ENCODE peak calls at places on chromosomes 4 and X, in five cellular contexts. G, C, W, S and I are unnamed samples.

GRCh38 chr4:1370321-1371124 is 23.5 kb downstream of the UVSSA start:
- DNase-seq in W (no peak), C (peak), S (no peak), G (peak), I (no peak)

GRCh38 chrX:154308108-154308946 is 12.7 kb downstream of the TKTL1 start:
- DNase-seq in G (peak), W (peak), S (peak), C (peak), I (peak)

GRCh38 chr4:39855909-39856512 is 121.7 kb downstream of the PDS5A start:
- DNase-seq in S (peak), C (no peak), W (no peak), G (no peak), I (no peak)

GRCh38 chrX:109403927-109404326 is 78.0 kb downstream of the GUCY2F start:
- DNase-seq in C (no peak), G (no peak), W (no peak), S (no peak), I (no peak)

GRCh38 chrX:41333744-41333993 is 293 bp upstream of the DDX3X start:
- DNase-seq in G (no peak), C (no peak), W (no peak), S (peak), I (peak)

GRCh38 chr4:153296424-153296823 is 48.1 kb upstream of the MND1 start:
- DNase-seq in S (peak), C (no peak), W (no peak), G (no peak), I (no peak)

GRCh38 chr4:101774807-101775206 is 15.7 kb upstream of the BANK1 start:
- DNase-seq in W (no peak), S (peak), C (no peak), G (no peak), I (no peak)

GRCh38 chr4:181566490-181566889 is 676.7 kb upstream of the TENM3 start:
- DNase-seq in W (no peak), C (no peak), G (no peak), S (no peak), I (no peak)

GRCh38 chr4:31065086-31065485 is 344.9 kb downstream of the PCDH7 start:
- DNase-seq in G (no peak), C (no peak), W (no peak), S (no peak), I (no peak)

GRCh38 chr4:166366012-166366411 is 493.0 kb downstream of the TLL1 start:
- DNase-seq in G (no peak), S (peak), W (no peak), C (no peak), I (no peak)

GRCh38 chrX:54358424-54359211 is 772 bp upstream of the WNK3 start:
- DNase-seq in G (peak), C (peak), W (peak), S (peak), I (peak)

DNA sequence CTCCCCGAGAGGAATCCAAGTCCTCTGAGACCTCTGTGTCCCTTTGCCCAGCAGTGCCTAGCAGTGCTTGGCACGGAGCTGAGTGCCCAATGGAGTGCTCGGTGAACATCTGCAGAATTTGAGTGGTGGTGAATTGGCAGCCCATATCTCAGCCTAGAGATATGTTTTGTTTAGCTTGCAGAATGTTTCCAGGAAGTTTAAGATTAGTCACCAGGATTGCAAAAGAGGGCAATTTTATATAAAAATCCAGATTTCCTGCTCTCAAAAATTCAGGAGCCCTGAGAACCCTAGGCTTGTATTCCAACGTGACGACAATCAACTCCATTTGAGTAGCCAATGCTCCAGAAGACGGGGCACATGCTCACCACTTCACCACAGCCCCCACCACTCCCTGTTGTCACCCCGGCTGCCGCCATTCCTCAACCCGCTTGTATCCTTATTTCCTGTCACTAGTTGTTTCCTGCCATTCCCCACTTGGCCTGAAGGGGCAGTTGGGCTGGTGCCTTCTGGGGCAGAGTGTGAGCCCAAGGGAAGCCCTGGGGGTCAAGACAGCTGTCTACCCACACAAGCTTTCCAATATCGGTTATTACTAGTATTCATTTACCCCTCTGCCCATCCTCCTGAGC is 116.9 kb downstream of the EFNB1 start:
- DNase-seq in W (no peak), S (peak), C (no peak), G (no peak), I (peak)
- TF ChIP-seq CTCF in W (no peak), S (peak), C (no peak), G (peak), I (peak)

GRCh38 chrX:68498508-68499379 is at the start of gene YIPF6:
- DNase-seq in G (peak), W (peak), S (peak), C (peak), I (peak)

GRCh38 chrX:68500105-68500504 is 1.3 kb downstream of the YIPF6 start:
- DNase-seq in W (no peak), G (no peak), S (no peak), C (no peak), I (no peak)

GRCh38 chrX:68503830-68504229 is 5.0 kb downstream of the YIPF6 start:
- DNase-seq in S (peak), C (no peak), W (no peak), G (no peak), I (no peak)

GRCh38 chrX:68492583-68492982 is 6.3 kb upstream of the YIPF6 start:
- DNase-seq in G (no peak), S (no peak), C (no peak), W (no peak), I (no peak)

GRCh38 chrX:68498044-68498507 is 775 bp upstream of the YIPF6 start:
- DNase-seq in G (no peak), S (peak), C (no peak), W (no peak), I (no peak)
- TF ChIP-seq CTCF in G (no peak), S (no peak), C (no peak), W (no peak), I (peak)

DNA sequence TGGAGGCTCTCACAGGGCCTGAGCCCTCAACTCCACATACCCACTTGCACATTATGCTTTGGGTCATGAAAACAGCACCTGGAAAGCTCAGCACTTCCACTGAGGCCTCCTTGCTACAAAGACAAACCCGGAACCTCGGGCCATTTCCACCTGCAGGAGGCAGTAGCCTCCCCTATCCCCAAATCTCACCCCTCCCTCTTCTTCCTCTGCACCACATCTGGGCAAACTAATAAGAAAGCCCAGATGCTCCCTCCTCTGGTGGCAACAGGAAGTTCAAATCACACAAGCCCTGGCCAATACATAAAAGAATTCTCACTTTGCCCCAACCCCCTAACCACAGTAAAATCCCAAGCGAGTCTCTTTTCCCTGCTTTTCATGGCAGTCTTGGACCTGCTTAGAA is 136.4 kb downstream of the MAPK10 start:
- DNase-seq in C (no peak), G (no peak), W (no peak), S (peak), I (no peak)
- TF ChIP-seq CTCF in C (no peak), G (peak), W (no peak), S (peak), I (peak)

GRCh38 chrX:2610246-2611170 is 80.6 kb upstream of the CD99 start:
- DNase-seq in C (no peak), S (peak), G (no peak), W (no peak), I (no peak)

GRCh38 chrX:2620576-2620975 is 70.5 kb upstream of the CD99 start:
- DNase-seq in C (no peak), S (no peak), W (no peak), G (no peak), I (no peak)

GRCh38 chrX:2609431-2610238 is 81.5 kb upstream of the CD99 start:
- DNase-seq in C (no peak), W (no peak), G (no peak), S (peak), I (peak)

DNA sequence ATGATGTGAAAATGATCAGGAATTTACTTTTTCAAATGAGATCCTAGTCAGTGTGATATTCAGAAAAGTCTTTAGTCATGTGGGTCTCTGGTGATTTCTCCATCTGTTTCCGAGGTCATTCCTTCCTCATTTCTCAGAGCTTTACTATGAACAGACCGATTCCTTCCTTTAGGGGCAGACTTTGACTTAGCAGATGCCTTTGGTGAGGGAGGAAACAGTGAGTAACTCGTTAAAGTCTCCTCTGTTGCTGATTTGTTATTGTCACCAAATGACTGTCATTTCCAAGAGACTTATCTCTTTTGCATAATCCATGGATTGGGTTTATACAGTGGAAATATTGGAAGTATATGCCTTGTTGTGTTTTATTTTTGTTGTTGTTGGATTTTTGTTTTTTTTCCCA is 76.2 kb upstream of the CD99 start:
- DNase-seq in C (no peak), G (no peak), W (no peak), S (peak), I (no peak)
- TF ChIP-seq CTCF in C (no peak), G (no peak), W (no peak), S (peak), I (peak)

DNA sequence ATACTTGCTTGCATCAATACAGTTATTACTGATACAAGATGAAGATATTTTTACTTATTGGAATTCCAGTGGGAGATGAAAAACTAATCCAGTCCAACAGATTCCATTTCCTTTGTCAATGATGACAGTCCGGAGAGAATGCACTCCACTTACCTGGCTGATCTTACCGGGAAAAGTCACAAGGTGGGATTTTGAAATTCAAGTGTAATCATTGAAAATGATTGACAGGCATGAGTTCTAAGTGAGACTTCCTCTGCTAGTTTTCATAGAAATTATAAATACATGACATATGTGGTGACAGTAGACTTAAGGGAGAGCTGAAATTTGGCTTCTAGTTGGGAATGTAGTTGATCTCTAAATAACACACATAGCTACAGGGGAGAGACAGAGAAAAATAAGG is 859.9 kb downstream of the FAT4 start:
- DNase-seq in S (no peak), W (no peak), G (no peak), C (no peak), I (no peak)
- TF ChIP-seq CTCF in S (no peak), W (no peak), G (no peak), C (no peak), I (no peak)

DNA sequence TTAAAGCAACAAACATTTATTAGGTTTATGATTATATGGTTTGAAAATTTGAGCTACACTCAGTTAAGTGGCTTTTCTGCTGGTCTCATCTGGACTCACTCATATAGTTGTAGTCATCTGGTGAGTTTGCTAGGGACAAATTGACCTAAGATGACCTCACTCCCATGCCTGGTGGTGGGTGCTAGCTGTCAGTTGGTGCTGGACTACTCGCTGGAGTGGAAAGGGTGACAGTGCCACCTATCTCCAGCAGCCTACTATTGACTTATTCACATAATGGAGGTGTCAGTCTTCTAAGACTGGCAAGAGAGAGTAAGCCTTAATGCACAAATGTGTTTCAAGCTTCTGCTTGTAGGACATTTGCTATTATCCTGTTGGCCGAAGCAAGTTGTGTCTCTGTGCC is 88.2 kb downstream of the TASL start:
- DNase-seq in W (no peak), G (no peak), C (no peak), S (no peak), I (no peak)
- TF ChIP-seq CTCF in W (no peak), G (peak), C (no peak), S (no peak), I (no peak)

DNA sequence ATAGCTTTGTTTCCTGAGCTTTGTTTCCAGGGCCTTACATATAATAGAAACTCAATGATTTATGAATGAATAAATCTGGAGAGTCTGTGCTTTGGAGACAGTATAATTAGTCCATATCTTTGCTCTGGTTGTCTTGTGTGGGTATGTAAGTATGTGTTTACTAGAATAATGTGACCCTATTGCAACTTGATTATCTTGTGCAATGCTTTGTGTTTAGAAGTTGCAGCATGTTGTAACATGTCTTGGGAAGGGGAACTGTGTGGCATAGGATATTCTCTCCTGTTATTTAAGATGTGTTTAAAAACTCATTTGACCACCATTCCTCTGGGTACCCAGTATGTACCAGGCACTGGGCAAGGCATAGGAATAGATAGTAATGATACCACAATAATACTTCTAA is 6.1 kb downstream of the SPATA18 start:
- DNase-seq in W (no peak), C (no peak), G (no peak), S (peak), I (no peak)
- TF ChIP-seq CTCF in W (no peak), C (no peak), G (no peak), S (no peak), I (no peak)